ENCODE peak calls at places on chromosomes 7 and 10, in seven cellular contexts. One of them, this sample, is unnamed.
A peak's percentile ranks its signal among the peaks of the same experiment; 100 is the strongest.

GRCh38 chr10:100791254-100792058 is 46.1 kb downstream of the PAX2 start:
- DNase-seq in stimulated activated CD8-positive, alpha-beta memory T cell treated with anti-CD3 and anti-CD28 coated beads, Interleukin-15, amount 100 ng/mL, for 1 hour: no peak
- DNase-seq in H1: no peak
- DNase-seq in NB4: no peak
- DNase-seq in brain microvascular endothelial cell: no peak
- DNase-seq in lung: no peak
- DNase-seq in GM23248: no peak
- DNase-seq in this sample: no peak

GRCh38 chr10:86685416-86685815 is 17.1 kb downstream of the LDB3 start:
- DNase-seq in stimulated activated CD8-positive, alpha-beta memory T cell treated with anti-CD3 and anti-CD28 coated beads, Interleukin-15, amount 100 ng/mL, for 1 hour: no peak
- DNase-seq in H1: no peak
- DNase-seq in NB4: no peak
- DNase-seq in brain microvascular endothelial cell: no peak
- DNase-seq in lung: no peak
- DNase-seq in GM23248: no peak
- DNase-seq in this sample: no peak

GRCh38 chr10:123729523-123729922 is 63.4 kb downstream of the GPR26 start:
- DNase-seq in stimulated activated CD8-positive, alpha-beta memory T cell treated with anti-CD3 and anti-CD28 coated beads, Interleukin-15, amount 100 ng/mL, for 1 hour: no peak
- DNase-seq in H1: no peak
- DNase-seq in NB4: no peak
- DNase-seq in brain microvascular endothelial cell: no peak
- DNase-seq in lung: no peak
- DNase-seq in GM23248: no peak
- DNase-seq in this sample: no peak

GRCh38 chr7:129903935-129904334 is 48.8 kb downstream of the UBE2H start:
- DNase-seq in stimulated activated CD8-positive, alpha-beta memory T cell treated with anti-CD3 and anti-CD28 coated beads, Interleukin-15, amount 100 ng/mL, for 1 hour: no peak
- DNase-seq in H1: no peak
- DNase-seq in NB4: no peak
- DNase-seq in brain microvascular endothelial cell: no peak
- DNase-seq in lung: no peak
- DNase-seq in GM23248: no peak
- DNase-seq in this sample: no peak

GRCh38 chr7:70657532-70657931 is 474.4 kb upstream of the GALNT17 start:
- DNase-seq in stimulated activated CD8-positive, alpha-beta memory T cell treated with anti-CD3 and anti-CD28 coated beads, Interleukin-15, amount 100 ng/mL, for 1 hour: no peak
- DNase-seq in H1: no peak
- DNase-seq in NB4: no peak
- DNase-seq in brain microvascular endothelial cell: no peak
- DNase-seq in lung: no peak
- DNase-seq in GM23248: no peak
- DNase-seq in this sample: no peak

GRCh38 chr10:67308912-67309311 is 383.1 kb downstream of the LRRTM3 start:
- DNase-seq in stimulated activated CD8-positive, alpha-beta memory T cell treated with anti-CD3 and anti-CD28 coated beads, Interleukin-15, amount 100 ng/mL, for 1 hour: no peak
- DNase-seq in H1: no peak
- DNase-seq in NB4: no peak
- DNase-seq in brain microvascular endothelial cell: no peak
- DNase-seq in lung: no peak
- DNase-seq in GM23248: no peak
- DNase-seq in this sample: no peak

GRCh38 chr7:91325731-91326130 is 61.5 kb downstream of the FZD1 start:
- DNase-seq in stimulated activated CD8-positive, alpha-beta memory T cell treated with anti-CD3 and anti-CD28 coated beads, Interleukin-15, amount 100 ng/mL, for 1 hour: no peak
- DNase-seq in H1: no peak
- DNase-seq in NB4: peak; percentile 34
- DNase-seq in brain microvascular endothelial cell: no peak
- DNase-seq in lung: no peak
- DNase-seq in GM23248: no peak
- DNase-seq in this sample: no peak

GRCh38 chr7:36441344-36442022 is 51.8 kb downstream of the ANLN start:
- DNase-seq in stimulated activated CD8-positive, alpha-beta memory T cell treated with anti-CD3 and anti-CD28 coated beads, Interleukin-15, amount 100 ng/mL, for 1 hour: no peak
- DNase-seq in H1: no peak
- DNase-seq in NB4: no peak
- DNase-seq in brain microvascular endothelial cell: no peak
- DNase-seq in lung: no peak
- DNase-seq in GM23248: no peak
- DNase-seq in this sample: no peak

GRCh38 chr10:3231951-3232730 is 59.6 kb upstream of the PITRM1 start:
- DNase-seq in stimulated activated CD8-positive, alpha-beta memory T cell treated with anti-CD3 and anti-CD28 coated beads, Interleukin-15, amount 100 ng/mL, for 1 hour: no peak
- DNase-seq in H1: no peak
- DNase-seq in NB4: no peak
- DNase-seq in brain microvascular endothelial cell: peak; percentile 85
- DNase-seq in lung: no peak
- DNase-seq in GM23248: peak; percentile 63
- DNase-seq in this sample: no peak

GRCh38 chr10:32326119-32326518 is 20.8 kb downstream of the EPC1 start:
- DNase-seq in stimulated activated CD8-positive, alpha-beta memory T cell treated with anti-CD3 and anti-CD28 coated beads, Interleukin-15, amount 100 ng/mL, for 1 hour: no peak
- DNase-seq in H1: no peak
- DNase-seq in NB4: no peak
- DNase-seq in brain microvascular endothelial cell: no peak
- DNase-seq in lung: no peak
- DNase-seq in GM23248: no peak
- DNase-seq in this sample: no peak

GRCh38 chr10:12679636-12680035 is 321.9 kb downstream of the CCDC3 start:
- DNase-seq in stimulated activated CD8-positive, alpha-beta memory T cell treated with anti-CD3 and anti-CD28 coated beads, Interleukin-15, amount 100 ng/mL, for 1 hour: no peak
- DNase-seq in H1: no peak
- DNase-seq in NB4: no peak
- DNase-seq in brain microvascular endothelial cell: no peak
- DNase-seq in lung: no peak
- DNase-seq in GM23248: no peak
- DNase-seq in this sample: no peak

This sample was measured in MG63.